ENCODE peak calls at places on chromosomes 7 and 10, in five cellular contexts. E is EH, Z is iris pigment epithelial cell, Y is posterior cingulate gyrus, W is H1. F is an unnamed sample.

GRCh38 chr7:145106001-145106400 is 270.1 kb upstream of the TPK1 start:
- DNase-seq in W (no peak), Y (no peak), E (no peak), Z (no peak), F (no peak)

GRCh38 chr10:130717088-130717487 is 580.9 kb downstream of the GLRX3 start:
- DNase-seq in E (no peak), W (no peak), Y (no peak), Z (no peak), F (no peak)

GRCh38 chr10:87700031-87700796 is 40.5 kb downstream of the PAPSS2 start:
- DNase-seq in Y (no peak), E (peak), W (no peak), Z (peak), F (peak)

GRCh38 chr7:96303686-96304443 is 18.0 kb downstream of the SLC25A13 start:
- DNase-seq in E (peak), Z (peak), W (no peak), Y (no peak), F (peak)

GRCh38 chr7:14954035-14954434 is 51.5 kb upstream of the DGKB start:
- DNase-seq in Y (no peak), E (no peak), Z (no peak), W (no peak), F (no peak)

GRCh38 chr10:133325392-133325760 is 11.3 kb downstream of the CALY start:
- DNase-seq in Y (no peak), E (peak), Z (no peak), W (no peak), F (peak)

GRCh38 chr7:43501881-43502280 is 81.0 kb upstream of the STK17A start:
- DNase-seq in W (no peak), E (peak), Z (peak), Y (no peak), F (peak)

GRCh38 chr7:128869944-128870285 is 7.3 kb downstream of the ATP6V1F start:
- DNase-seq in E (no peak), Z (no peak), W (no peak), Y (no peak), F (peak)

GRCh38 chr10:46318808-46319207 is 32.0 kb downstream of the ANTXRL start:
- DNase-seq in Y (no peak), Z (no peak), E (no peak), W (no peak), F (no peak)

GRCh38 chr7:24587853-24588252 is 14.6 kb downstream of the PALS2 start:
- DNase-seq in Y (no peak), W (peak), Z (no peak), E (peak), F (peak)

GRCh38 chr10:120272350-120272749 is 184.7 kb upstream of the PLPP4 start:
- DNase-seq in W (no peak), E (no peak), Y (no peak), Z (no peak), F (no peak)

GRCh38 chr10:132861884-132862461 is 76.0 kb upstream of the NKX6-2 start:
- DNase-seq in W (peak), Y (no peak), Z (no peak), E (no peak), F (no peak)

GRCh38 chr10:84715911-84716310 is 387.5 kb downstream of the CCSER2 start:
- DNase-seq in W (peak), E (peak), Z (no peak), Y (no peak), F (peak)

GRCh38 chr10:25157650-25158049 is 17.2 kb upstream of the GPR158 start:
- DNase-seq in E (no peak), Y (no peak), Z (no peak), W (no peak), F (no peak)